ENCODE peak calls at places on chromosomes 5 and 9, in ten cellular contexts. J is NCI-H1105 treated with DMSO at 0.1 percent for 48 hours; N is GM19239; F is M059J; E is astrocyte of the spinal cord; L is activated CD4-positive, alpha-beta T cell treated with anti-CD3 and anti-CD28 coated beads, Interleukin-2, amount 50 U/mL, for 1 hour; T is ELR; C is NCI-H2171 treated with DMSO at 0.1 percent for 48 hours; H is neuronal stem cell; Y is mesenteric fat pad. G is an unnamed sample.

GRCh38 chr5:157212307-157212706 is 31.7 kb downstream of the ITK start:
- DNase-seq in J (no peak), N (no peak), F (no peak), E (no peak), L (no peak), T (no peak), C (no peak), H (no peak), Y (no peak), G (no peak)

GRCh38 chr9:7892975-7893374 is 93.4 kb upstream of the DMAC1 start:
- DNase-seq in J (no peak), N (no peak), F (no peak), E (no peak), L (no peak), T (no peak), C (no peak), H (no peak), Y (no peak), G (no peak)

GRCh38 chr9:69975681-69976080 is 68.0 kb upstream of the MAMDC2 start:
- DNase-seq in J (no peak), N (no peak), F (peak; percentile 68), E (peak; percentile 91), L (no peak), T (peak; percentile 48), C (no peak), H (no peak), Y (no peak), G (no peak)

GRCh38 chr5:35229076-35230042 is 928 bp downstream of the PRLR start:
- DNase-seq in J (no peak), N (peak; percentile 28), F (peak; percentile 59), E (no peak), L (no peak), T (peak; percentile 21), C (no peak), H (peak; percentile 30), Y (no peak), G (peak; percentile 9)

GRCh38 chr5:180287404-180287803 is 4.5 kb downstream of the MAPK9 start:
- DNase-seq in J (no peak), N (no peak), F (no peak), E (no peak), L (no peak), T (no peak), C (no peak), H (no peak), Y (peak; percentile 41), G (no peak)

GRCh38 chr5:130323804-130324454 is 419.7 kb downstream of the CHSY3 start:
- DNase-seq in J (no peak), N (peak; percentile 8), F (no peak), E (peak; percentile 25), L (no peak), T (peak; percentile 4), C (no peak), H (no peak), Y (no peak), G (no peak)

GRCh38 chr9:131398204-131398603 is 4.3 kb downstream of the PRRC2B start:
- DNase-seq in J (no peak), N (peak; percentile 62), F (peak; percentile 77), E (no peak), L (peak; percentile 55), T (no peak), C (no peak), H (no peak), Y (no peak), G (no peak)

GRCh38 chr5:51632794-51633193 is 249.5 kb downstream of the ISL1 start:
- DNase-seq in J (peak; percentile 54), N (no peak), F (no peak), E (peak; percentile 43), L (no peak), T (no peak), C (no peak), H (no peak), Y (no peak), G (no peak)

GRCh38 chr5:172482156-172483020 is 28.1 kb upstream of the SH3PXD2B start:
- DNase-seq in J (peak; percentile 34), N (no peak), F (no peak), E (no peak), L (no peak), T (no peak), C (no peak), H (no peak), Y (no peak), G (no peak)

GRCh38 chr9:86668488-86668887 is 278.8 kb downstream of the GAS1 start:
- DNase-seq in J (no peak), N (no peak), F (no peak), E (no peak), L (no peak), T (peak; percentile 8), C (no peak), H (no peak), Y (no peak), G (no peak)

GRCh38 chr5:102691434-102691833 is 63.7 kb upstream of the PAM start:
- DNase-seq in J (no peak), N (no peak), F (no peak), E (no peak), L (no peak), T (no peak), C (no peak), H (no peak), Y (no peak), G (no peak)

GRCh38 chr9:127874301-127875216 is 2.9 kb downstream of the AK1 start:
- DNase-seq in J (no peak), N (no peak), F (no peak), E (no peak), L (no peak), T (peak; percentile 35), C (no peak), H (no peak), Y (no peak), G (no peak)

GRCh38 chr9:87310827-87311564 is 186.7 kb upstream of the DAPK1 start:
- DNase-seq in J (no peak), N (no peak), F (peak; percentile 61), E (no peak), L (no peak), T (no peak), C (no peak), H (no peak), Y (no peak), G (no peak)

GRCh38 chr9:122213102-122213588 is 15.6 kb downstream of the LHX6 start:
- DNase-seq in J (no peak), N (no peak), F (no peak), E (no peak), L (no peak), T (no peak), C (no peak), H (no peak), Y (peak; percentile 20), G (no peak)

GRCh38 chr9:36897019-36897418 is 137.0 kb downstream of the PAX5 start:
- DNase-seq in J (no peak), N (no peak), F (no peak), E (no peak), L (no peak), T (no peak), C (no peak), H (no peak), Y (peak; percentile 62), G (no peak)

GRCh38 chr5:140966293-140967225 is at the start of gene PCDHAC2:
- DNase-seq in J (peak; percentile 40), N (no peak), F (peak; percentile 40), E (no peak), L (no peak), T (no peak), C (peak; percentile 57), H (peak; percentile 51), Y (no peak), G (no peak)

GRCh38 chr9:137441289-137441934 is at the start of gene ENTPD8:
- DNase-seq in J (peak; percentile 67), N (no peak), F (peak; percentile 40), E (no peak), L (no peak), T (peak; percentile 34), C (no peak), H (no peak), Y (no peak), G (peak; percentile 50)

GRCh38 chr5:74243634-74244033 is 396.9 kb downstream of the ENC1 start:
- DNase-seq in J (peak; percentile 1), N (no peak), F (peak; percentile 53), E (no peak), L (no peak), T (peak; percentile 80), C (peak; percentile 72), H (no peak), Y (no peak), G (no peak)

GRCh38 chr5:77569409-77569808 is 69.1 kb downstream of the OTP start:
- DNase-seq in J (no peak), N (no peak), F (no peak), E (no peak), L (no peak), T (no peak), C (no peak), H (no peak), Y (no peak), G (no peak)

GRCh38 chr9:89079421-89079820 is 88.2 kb downstream of the S1PR3 start:
- DNase-seq in J (no peak), N (no peak), F (no peak), E (no peak), L (no peak), T (no peak), C (no peak), H (no peak), Y (no peak), G (no peak)

G was measured in ACHN.